ENCODE peak calls at places on chromosome 20, in nine cellular contexts. I, K, Z, A, M, Y, J, L and E are unnamed samples.

GRCh38 chr20:18615020-18615652 is 27.3 kb downstream of the DTD1 start:
- DNase-seq in K (no peak), M (no peak), A (no peak), L (no peak), J (no peak), Y (no peak), Z (no peak), I (no peak), E (no peak)

GRCh38 chr20:38407321-38407720 is 27.8 kb downstream of the SNHG17 start:
- DNase-seq in J (no peak), I (no peak), M (no peak), A (no peak), L (no peak), Y (no peak), K (no peak), Z (no peak), E (no peak)

GRCh38 chr20:45423700-45424099 is 7.8 kb downstream of the PIGT start:
- DNase-seq in A (no peak), L (no peak), K (peak; percentile 26), I (no peak), M (no peak), Y (no peak), Z (no peak), J (no peak), E (no peak)

GRCh38 chr20:57433658-57434389 is 42.6 kb downstream of the RBM38 start:
- DNase-seq in I (no peak), J (no peak), A (no peak), L (no peak), Y (no peak), K (no peak), Z (no peak), M (no peak), E (no peak)

GRCh38 chr20:31695849-31696804 is 26.5 kb downstream of the BCL2L1 start:
- DNase-seq in M (no peak), I (no peak), J (no peak), Y (no peak), L (no peak), K (peak; percentile 87), A (peak; percentile 97), Z (no peak), E (peak; percentile 100)

GRCh38 chr20:37580069-37580468 is 52.4 kb upstream of the BLCAP start:
- DNase-seq in M (no peak), L (no peak), K (no peak), J (no peak), I (no peak), A (no peak), Z (no peak), Y (no peak), E (no peak)

GRCh38 chr20:44810391-44811149 is at the start of gene RIMS4:
- DNase-seq in K (no peak), Y (peak; percentile 88), M (peak; percentile 41), J (no peak), L (no peak), I (no peak), A (no peak), Z (peak; percentile 88), E (no peak)

GRCh38 chr20:10474606-10475184 is 39.6 kb downstream of the SLX4IP start:
- DNase-seq in J (no peak), Z (no peak), I (no peak), K (peak; percentile 45), M (no peak), Y (no peak), L (no peak), A (no peak), E (no peak)

GRCh38 chr20:58693226-58694006 is 816 bp downstream of the NPEPL1 start:
- DNase-seq in A (no peak), J (no peak), Y (no peak), Z (peak; percentile 66), L (no peak), K (peak; percentile 85), M (peak; percentile 46), I (no peak), E (no peak)

GRCh38 chr20:47330933-47331708 is 25.4 kb downstream of the ZMYND8 start:
- DNase-seq in Y (no peak), Z (no peak), L (no peak), J (no peak), M (no peak), I (no peak), A (peak; percentile 92), K (peak; percentile 52), E (no peak)

GRCh38 chr20:3350412-3350811 is 57.1 kb downstream of the DNAAF9 start:
- DNase-seq in I (no peak), J (no peak), L (no peak), K (no peak), Z (no peak), M (no peak), A (no peak), Y (no peak), E (no peak)

GRCh38 chr20:24993337-24994185 is 1.0 kb upstream of the APMAP start:
- DNase-seq in K (no peak), J (peak; percentile 15), L (peak; percentile 37), I (no peak), Z (no peak), Y (no peak), A (peak; percentile 57), M (no peak), E (peak; percentile 57)

GRCh38 chr20:51374961-51375360 is 167.6 kb downstream of the NFATC2 start:
- DNase-seq in J (no peak), L (no peak), Z (no peak), K (no peak), I (no peak), A (no peak), Y (no peak), M (no peak), E (no peak)